ENCODE peak calls at places on chromosomes 3 and 15, in ten cellular contexts. G is fibroblast of mammary gland; A is stimulated activated CD4-positive, alpha-beta T cell treated with anti-CD3 and anti-CD28 coated beads, Interleukin-1b, Interleukin-23, amount 100 ng/mL, for 1 hour; M is activated B cell treated with CpG ODN at 0.5 μM for 24 hours; S is iris pigment epithelial cell; Y is activated naive CD4-positive, alpha-beta T cell treated with anti-CD3 and anti-CD28 coated beads for 36 hours; E is activated T-cell treated with anti-CD3 and anti-CD28 coated beads, Interleukin-2, amount 50 U/mL, for 72 hours; L is neural progenitor cell; Q is RKO; T is Daoy. H is an unnamed sample.

GRCh38 chr3:115576325-115576724 is 47.0 kb upstream of the GAP43 start:
- DNase-seq in G (no peak), A (no peak), M (no peak), S (no peak), Y (no peak), E (no peak), L (no peak), Q (no peak), T (no peak), H (no peak)

GRCh38 chr3:31185004-31185357 is 290.5 kb upstream of the GADL1 start:
- DNase-seq in G (peak; percentile 48), A (no peak), M (no peak), S (peak; percentile 62), Y (no peak), E (no peak), L (no peak), Q (no peak), T (peak; percentile 9), H (no peak)

GRCh38 chr3:151769175-151769574 is 35.4 kb downstream of the AADACL2 start:
- DNase-seq in G (no peak), A (no peak), M (no peak), S (no peak), Y (no peak), E (no peak), L (no peak), Q (no peak), T (no peak), H (no peak)

GRCh38 chr15:92801774-92802464 is 98.2 kb upstream of the CHD2 start:
- DNase-seq in G (peak; percentile 94), A (no peak), M (no peak), S (peak; percentile 87), Y (peak; percentile 6), E (no peak), L (no peak), Q (no peak), T (peak; percentile 80), H (no peak)

GRCh38 chr3:76122007-76122406 is 336.7 kb upstream of the ZNF717 start:
- DNase-seq in G (peak; percentile 26), A (no peak), M (no peak), S (peak; percentile 74), Y (no peak), E (no peak), L (no peak), Q (no peak), T (no peak), H (no peak)

GRCh38 chr15:101489236-101489632 is 273 bp downstream of the PCSK6 start:
- DNase-seq in G (no peak), A (no peak), M (no peak), S (no peak), Y (peak; percentile 16), E (peak; percentile 40), L (peak; percentile 68), Q (peak; percentile 54), T (peak; percentile 77), H (no peak)

GRCh38 chr3:40047406-40047805 is 238.0 kb downstream of the MYRIP start:
- DNase-seq in G (no peak), A (no peak), M (no peak), S (no peak), Y (no peak), E (no peak), L (no peak), Q (no peak), T (no peak), H (no peak)

GRCh38 chr15:34436126-34436955 is 1.3 kb downstream of the GOLGA8A start:
- DNase-seq in G (peak; percentile 0), A (no peak), M (no peak), S (peak; percentile 5), Y (peak; percentile 6), E (peak; percentile 12), L (peak; percentile 27), Q (peak; percentile 26), T (no peak), H (no peak)

GRCh38 chr15:38084289-38084688 is 149.8 kb downstream of the TMCO5A start:
- DNase-seq in G (peak; percentile 65), A (no peak), M (no peak), S (peak; percentile 82), Y (no peak), E (peak; percentile 12), L (no peak), Q (no peak), T (peak; percentile 70), H (peak; percentile 21)

GRCh38 chr15:50181983-50182232 is at the start of gene SLC27A2:
- DNase-seq in G (no peak), A (no peak), M (no peak), S (no peak), Y (peak; percentile 73), E (no peak), L (peak; percentile 76), Q (peak; percentile 55), T (no peak), H (no peak)